ENCODE peak calls at places on chromosomes 11 and 22, in eight cellular contexts. X is MV-4-11; N is HCT116; T is HFFc6; J is nucleus accumbens; B is stimulated activated CD4-positive, alpha-beta T cell treated with anti-CD3 and anti-CD28 coated beads, TNF-alpha, amount 100 ng/mL, for 4 hours; G is caudate nucleus; K is type B pancreatic cell. I is an unnamed sample.

GRCh38 chr11:469684-470667 is 19.9 kb downstream of the PTDSS2 start:
- DNase-seq in X (no peak), N (no peak), T (peak), J (peak), B (no peak), G (no peak), K (no peak), I (no peak)

GRCh38 chr11:78921517-78921916 is 346.9 kb upstream of the NARS2 start:
- DNase-seq in X (no peak), N (no peak), T (no peak), J (no peak), B (no peak), G (no peak), K (no peak), I (no peak)

GRCh38 chr11:65785329-65786007 is 1.4 kb upstream of the OVOL1 start:
- DNase-seq in X (no peak), N (no peak), T (no peak), J (no peak), B (no peak), G (no peak), K (no peak), I (no peak)

GRCh38 chr11:120750647-120751419 is 239.3 kb downstream of the GRIK4 start:
- DNase-seq in X (peak), N (no peak), T (no peak), J (peak), B (no peak), G (no peak), K (no peak), I (no peak)

GRCh38 chr11:2888266-2888968 is 2.8 kb upstream of the CDKN1C start:
- DNase-seq in X (peak), N (peak), T (peak), J (peak), B (peak), G (peak), K (peak), I (peak)

GRCh38 chr11:110478410-110478809 is 48.7 kb downstream of the FDX1 start:
- DNase-seq in X (no peak), N (no peak), T (no peak), J (no peak), B (no peak), G (no peak), K (no peak), I (peak)

GRCh38 chr11:14506532-14506931 is 6.9 kb upstream of the COPB1 start:
- DNase-seq in X (peak), N (no peak), T (peak), J (no peak), B (no peak), G (no peak), K (no peak), I (no peak)

GRCh38 chr11:126669416-126669815 is 313.9 kb downstream of the ST3GAL4 start:
- DNase-seq in X (no peak), N (no peak), T (no peak), J (no peak), B (no peak), G (no peak), K (no peak), I (no peak)

GRCh38 chr11:105132716-105133511 is 6.7 kb downstream of the CARD18 start:
- DNase-seq in X (no peak), N (no peak), T (peak), J (no peak), B (no peak), G (no peak), K (no peak), I (no peak)

GRCh38 chr22:25208743-25209505 is 9.3 kb downstream of the CRYBB3 start:
- DNase-seq in X (no peak), N (no peak), T (no peak), J (no peak), B (no peak), G (no peak), K (no peak), I (no peak)

GRCh38 chr11:125777309-125777708 is 1.3 kb downstream of the PATE2 start:
- DNase-seq in X (no peak), N (no peak), T (peak), J (no peak), B (no peak), G (no peak), K (no peak), I (no peak)

GRCh38 chr11:94553938-94554337 is 10.2 kb downstream of the FUT4 start:
- DNase-seq in X (peak), N (no peak), T (peak), J (no peak), B (no peak), G (no peak), K (no peak), I (no peak)

GRCh38 chr11:19959697-19960096 is 200.6 kb downstream of the DBX1 start:
- DNase-seq in X (no peak), N (no peak), T (no peak), J (no peak), B (no peak), G (no peak), K (no peak), I (no peak)

GRCh38 chr11:122656631-122657101 is 1.1 kb downstream of the UBASH3B start:
- DNase-seq in X (no peak), N (no peak), T (peak), J (peak), B (peak), G (no peak), K (no peak), I (peak)

GRCh38 chr11:120057595-120058581 is 80.0 kb downstream of the TRIM29 start:
- DNase-seq in X (no peak), N (peak), T (no peak), J (no peak), B (no peak), G (no peak), K (peak), I (no peak)

GRCh38 chr22:35311551-35311999 is 11.9 kb downstream of the TOM1 start:
- DNase-seq in X (no peak), N (no peak), T (no peak), J (no peak), B (no peak), G (no peak), K (no peak), I (no peak)

GRCh38 chr11:108034034-108034433 is 25.3 kb downstream of the CUL5 start:
- DNase-seq in X (no peak), N (no peak), T (no peak), J (no peak), B (no peak), G (no peak), K (no peak), I (no peak)

GRCh38 chr22:41417622-41418390 is 28.8 kb downstream of the TOB2 start:
- DNase-seq in X (no peak), N (no peak), T (no peak), J (peak), B (no peak), G (peak), K (no peak), I (no peak)

GRCh38 chr11:110173775-110174644 is 80.8 kb downstream of the ZC3H12C start:
- DNase-seq in X (no peak), N (peak), T (peak), J (no peak), B (peak), G (no peak), K (no peak), I (peak)

GRCh38 chr11:10722307-10722706 is 28.7 kb upstream of the CTR9 start:
- DNase-seq in X (no peak), N (no peak), T (no peak), J (no peak), B (no peak), G (no peak), K (no peak), I (peak)

GRCh38 chr22:37435970-37436603 is 8.8 kb upstream of the ELFN2 start:
- DNase-seq in X (no peak), N (no peak), T (no peak), J (no peak), B (no peak), G (no peak), K (no peak), I (no peak)

GRCh38 chr11:111298466-111299110 is at the start of gene POU2AF3:
- DNase-seq in X (no peak), N (no peak), T (no peak), J (no peak), B (no peak), G (no peak), K (no peak), I (no peak)

GRCh38 chr11:46675288-46675851 is 25.0 kb downstream of the ARHGAP1 start:
- DNase-seq in X (no peak), N (no peak), T (peak), J (no peak), B (no peak), G (no peak), K (no peak), I (no peak)

GRCh38 chr11:45053736-45054446 is 92.5 kb upstream of the PRDM11 start:
- DNase-seq in X (no peak), N (no peak), T (no peak), J (no peak), B (no peak), G (no peak), K (no peak), I (no peak)

GRCh38 chr11:34620820-34621792 is at the start of gene EHF:
- DNase-seq in X (no peak), N (no peak), T (no peak), J (no peak), B (no peak), G (no peak), K (no peak), I (no peak)

GRCh38 chr11:70712471-70712870 is 314.1 kb downstream of the CTTN start:
- DNase-seq in X (peak), N (no peak), T (no peak), J (no peak), B (no peak), G (no peak), K (no peak), I (no peak)

GRCh38 chr11:17537261-17537660 is 7.0 kb downstream of the USH1C start:
- DNase-seq in X (no peak), N (no peak), T (no peak), J (no peak), B (no peak), G (no peak), K (no peak), I (no peak)

GRCh38 chr11:61730222-61730994 is 22.0 kb upstream of the MYRF start:
- DNase-seq in X (no peak), N (peak), T (peak), J (no peak), B (no peak), G (no peak), K (no peak), I (no peak)

GRCh38 chr22:26751217-26751616 is 93.8 kb downstream of the MIAT start:
- DNase-seq in X (no peak), N (no peak), T (no peak), J (peak), B (no peak), G (no peak), K (no peak), I (peak)

GRCh38 chr11:116311141-116311540 is 461.6 kb downstream of the BUD13 start:
- DNase-seq in X (no peak), N (no peak), T (no peak), J (no peak), B (no peak), G (no peak), K (no peak), I (no peak)

GRCh38 chr11:47394322-47395224 is 13.8 kb upstream of the SLC39A13 start:
- DNase-seq in X (peak), N (no peak), T (no peak), J (no peak), B (peak), G (no peak), K (no peak), I (peak)

GRCh38 chr11:121508449-121508848 is 55.7 kb upstream of the SORL1-AS1 start:
- DNase-seq in X (no peak), N (no peak), T (no peak), J (peak), B (no peak), G (no peak), K (no peak), I (no peak)

GRCh38 chr11:3186166-3186953 is 21.2 kb upstream of the OSBPL5 start:
- DNase-seq in X (no peak), N (no peak), T (no peak), J (no peak), B (no peak), G (no peak), K (no peak), I (no peak)

GRCh38 chr22:33221566-33221965 is 163.4 kb upstream of the SYN3 start:
- DNase-seq in X (no peak), N (no peak), T (no peak), J (no peak), B (no peak), G (no peak), K (no peak), I (no peak)

GRCh38 chr11:36048496-36049247 is 104.8 kb downstream of the LDLRAD3 start:
- DNase-seq in X (no peak), N (no peak), T (peak), J (no peak), B (no peak), G (no peak), K (no peak), I (no peak)